ENCODE peak calls at places on chromosomes 5 and 9, in seven cellular contexts. One of them, this sample, is unnamed.

GRCh38 chr5:156259618-156260017 is 67.3 kb upstream of the SGCD start:
- DNase-seq in GM23248: no peak
- DNase-seq in HT1080: no peak
- DNase-seq in substantia nigra: no peak
- DNase-seq in uterus: no peak
- DNase-seq in A172: peak; percentile 43
- DNase-seq in H9: no peak
- DNase-seq in this sample: no peak

GRCh38 chr9:114225534-114226288 is 70.4 kb downstream of the COL27A1 start:
- DNase-seq in GM23248: peak; percentile 49
- DNase-seq in HT1080: peak; percentile 93
- DNase-seq in substantia nigra: no peak
- DNase-seq in uterus: no peak
- DNase-seq in A172: peak; percentile 80
- DNase-seq in H9: no peak
- DNase-seq in this sample: peak; percentile 79

GRCh38 chr5:148033138-148033537 is 30.6 kb upstream of the SPINK5 start:
- DNase-seq in GM23248: no peak
- DNase-seq in HT1080: peak; percentile 18
- DNase-seq in substantia nigra: no peak
- DNase-seq in uterus: no peak
- DNase-seq in A172: no peak
- DNase-seq in H9: no peak
- DNase-seq in this sample: no peak

GRCh38 chr9:126343271-126343700 is 16.7 kb downstream of the MVB12B start:
- DNase-seq in GM23248: no peak
- DNase-seq in HT1080: no peak
- DNase-seq in substantia nigra: no peak
- DNase-seq in uterus: no peak
- DNase-seq in A172: no peak
- DNase-seq in H9: no peak
- DNase-seq in this sample: no peak

GRCh38 chr9:96317335-96317980 is 15.5 kb upstream of the HSD17B3 start:
- DNase-seq in GM23248: peak; percentile 57
- DNase-seq in HT1080: peak; percentile 51
- DNase-seq in substantia nigra: peak; percentile 12
- DNase-seq in uterus: no peak
- DNase-seq in A172: peak; percentile 56
- DNase-seq in H9: peak; percentile 59
- DNase-seq in this sample: peak; percentile 47

GRCh38 chr9:5834214-5834613 is 1.3 kb upstream of the ERMP1 start:
- DNase-seq in GM23248: no peak
- DNase-seq in HT1080: no peak
- DNase-seq in substantia nigra: no peak
- DNase-seq in uterus: no peak
- DNase-seq in A172: no peak
- DNase-seq in H9: no peak
- DNase-seq in this sample: no peak

GRCh38 chr9:3437031-3437430 is 88.8 kb downstream of the RFX3 start:
- DNase-seq in GM23248: no peak
- DNase-seq in HT1080: no peak
- DNase-seq in substantia nigra: no peak
- DNase-seq in uterus: no peak
- DNase-seq in A172: no peak
- DNase-seq in H9: no peak
- DNase-seq in this sample: no peak

GRCh38 chr9:16458696-16459420 is 411.6 kb downstream of the BNC2 start:
- DNase-seq in GM23248: peak; percentile 30
- DNase-seq in HT1080: peak; percentile 62
- DNase-seq in substantia nigra: no peak
- DNase-seq in uterus: no peak
- DNase-seq in A172: no peak
- DNase-seq in H9: no peak
- DNase-seq in this sample: no peak

GRCh38 chr9:16341176-16341575 is 529.3 kb downstream of the BNC2 start:
- DNase-seq in GM23248: peak; percentile 77
- DNase-seq in HT1080: peak; percentile 21
- DNase-seq in substantia nigra: no peak
- DNase-seq in uterus: no peak
- DNase-seq in A172: no peak
- DNase-seq in H9: no peak
- DNase-seq in this sample: no peak

GRCh38 chr9:105050296-105050695 is 122.3 kb upstream of the ABCA1 start:
- DNase-seq in GM23248: peak; percentile 50
- DNase-seq in HT1080: peak; percentile 32
- DNase-seq in substantia nigra: no peak
- DNase-seq in uterus: no peak
- DNase-seq in A172: no peak
- DNase-seq in H9: no peak
- DNase-seq in this sample: no peak

GRCh38 chr9:84782228-84782866 is 112.8 kb downstream of the NTRK2 start:
- DNase-seq in GM23248: no peak
- DNase-seq in HT1080: no peak
- DNase-seq in substantia nigra: no peak
- DNase-seq in uterus: no peak
- DNase-seq in A172: no peak
- DNase-seq in H9: no peak
- DNase-seq in this sample: no peak

GRCh38 chr9:89139450-89139849 is 39.2 kb downstream of the SHC3 start:
- DNase-seq in GM23248: no peak
- DNase-seq in HT1080: no peak
- DNase-seq in substantia nigra: no peak
- DNase-seq in uterus: no peak
- DNase-seq in A172: no peak
- DNase-seq in H9: no peak
- DNase-seq in this sample: no peak

GRCh38 chr9:124286292-124286931 is 28.7 kb downstream of the NEK6 start:
- DNase-seq in GM23248: peak; percentile 88
- DNase-seq in HT1080: peak; percentile 95
- DNase-seq in substantia nigra: no peak
- DNase-seq in uterus: peak; percentile 39
- DNase-seq in A172: peak; percentile 95
- DNase-seq in H9: no peak
- DNase-seq in this sample: peak; percentile 92

GRCh38 chr5:14617441-14617840 is 35.8 kb downstream of the OTULINL start:
- DNase-seq in GM23248: no peak
- DNase-seq in HT1080: no peak
- DNase-seq in substantia nigra: no peak
- DNase-seq in uterus: no peak
- DNase-seq in A172: no peak
- DNase-seq in H9: no peak
- DNase-seq in this sample: no peak

GRCh38 chr5:125342938-125343401 is 596.5 kb upstream of the ZNF608 start:
- DNase-seq in GM23248: peak; percentile 48
- DNase-seq in HT1080: no peak
- DNase-seq in substantia nigra: no peak
- DNase-seq in uterus: no peak
- DNase-seq in A172: peak; percentile 78
- DNase-seq in H9: no peak
- DNase-seq in this sample: no peak

GRCh38 chr9:132997591-132997990 is 19.1 kb downstream of the GFI1B start:
- DNase-seq in GM23248: peak; percentile 53
- DNase-seq in HT1080: peak; percentile 67
- DNase-seq in substantia nigra: no peak
- DNase-seq in uterus: no peak
- DNase-seq in A172: peak; percentile 38
- DNase-seq in H9: no peak
- DNase-seq in this sample: peak; percentile 94

GRCh38 chr5:153659337-153659736 is 168.9 kb downstream of the GRIA1 start:
- DNase-seq in GM23248: peak; percentile 82
- DNase-seq in HT1080: peak; percentile 52
- DNase-seq in substantia nigra: no peak
- DNase-seq in uterus: no peak
- DNase-seq in A172: peak; percentile 76
- DNase-seq in H9: no peak
- DNase-seq in this sample: peak; percentile 54

GRCh38 chr5:80576383-80576782 is 6.3 kb upstream of the ANKRD34B start:
- DNase-seq in GM23248: no peak
- DNase-seq in HT1080: no peak
- DNase-seq in substantia nigra: no peak
- DNase-seq in uterus: no peak
- DNase-seq in A172: no peak
- DNase-seq in H9: no peak
- DNase-seq in this sample: no peak

GRCh38 chr9:26243722-26244121 is 565.5 kb upstream of the TUSC1 start:
- DNase-seq in GM23248: peak; percentile 29
- DNase-seq in HT1080: no peak
- DNase-seq in substantia nigra: no peak
- DNase-seq in uterus: no peak
- DNase-seq in A172: peak; percentile 81
- DNase-seq in H9: no peak
- DNase-seq in this sample: peak; percentile 54

GRCh38 chr5:132962429-132962928 is 955 bp downstream of the AFF4 start:
- DNase-seq in GM23248: peak; percentile 84
- DNase-seq in HT1080: peak; percentile 59
- DNase-seq in substantia nigra: peak; percentile 6
- DNase-seq in uterus: peak; percentile 25
- DNase-seq in A172: peak; percentile 62
- DNase-seq in H9: no peak
- DNase-seq in this sample: peak; percentile 67

GRCh38 chr5:176697267-176697928 is 50.1 kb downstream of the TSPAN17 start:
- DNase-seq in GM23248: no peak
- DNase-seq in HT1080: no peak
- DNase-seq in substantia nigra: no peak
- DNase-seq in uterus: no peak
- DNase-seq in A172: no peak
- DNase-seq in H9: peak; percentile 56
- DNase-seq in this sample: no peak

GRCh38 chr5:150079655-150080461 is 6.5 kb downstream of the CSF1R start:
- DNase-seq in GM23248: no peak
- DNase-seq in HT1080: no peak
- DNase-seq in substantia nigra: no peak
- DNase-seq in uterus: no peak
- DNase-seq in A172: no peak
- DNase-seq in H9: peak; percentile 18
- DNase-seq in this sample: no peak